ENCODE peak calls at places on chromosome 22, in seven cellular contexts. A is choroid plexus epithelial cell, Z is adrenal gland, Y is foreskin fibroblast, K is SK-N-SH, E is EL, O is GM06990. C is an unnamed sample.

GRCh38 chr22:50581950-50582561 is 593 bp downstream of the CHKB start:
- DNase-seq in A (peak), Z (peak), Y (no peak), K (no peak), E (peak), O (no peak), C (no peak)

GRCh38 chr22:46053563-46054090 is 76.7 kb upstream of the WNT7B start:
- DNase-seq in A (peak), Z (peak), Y (peak), K (peak), E (peak), O (peak), C (peak)

GRCh38 chr22:26573026-26573662 is 16.8 kb downstream of the TPST2 start:
- DNase-seq in A (no peak), Z (peak), Y (peak), K (no peak), E (no peak), O (no peak), C (no peak)

GRCh38 chr22:27687984-27688545 is 113.5 kb downstream of the MN1 start:
- DNase-seq in A (peak), Z (no peak), Y (no peak), K (no peak), E (no peak), O (no peak), C (peak)

GRCh38 chr22:23220485-23221350 is 40.4 kb downstream of the BCR start:
- DNase-seq in A (peak), Z (no peak), Y (peak), K (no peak), E (peak), O (peak), C (no peak)

GRCh38 chr22:35892192-35892591 is 136.4 kb downstream of the RBFOX2 start:
- DNase-seq in A (peak), Z (no peak), Y (peak), K (no peak), E (peak), O (no peak), C (no peak)

GRCh38 chr22:40714514-40714966 is 35.3 kb downstream of the MCHR1 start:
- DNase-seq in A (peak), Z (no peak), Y (no peak), K (no peak), E (no peak), O (no peak), C (peak)

GRCh38 chr22:22598144-22598543 is 39.1 kb upstream of the PRAME start:
- DNase-seq in A (no peak), Z (no peak), Y (no peak), K (no peak), E (no peak), O (no peak), C (no peak)

GRCh38 chr22:46905415-46905814 is 143.0 kb downstream of the TBC1D22A start:
- DNase-seq in A (no peak), Z (no peak), Y (no peak), K (no peak), E (no peak), O (no peak), C (no peak)

GRCh38 chr22:30453731-30454510 is 17.9 kb downstream of the SEC14L3 start:
- DNase-seq in A (peak), Z (no peak), Y (no peak), K (peak), E (peak), O (no peak), C (no peak)

GRCh38 chr22:22380098-22381030 is 128.2 kb downstream of the ZNF280B start:
- DNase-seq in A (no peak), Z (no peak), Y (no peak), K (peak), E (no peak), O (peak), C (no peak)

GRCh38 chr22:42520663-42521546 is 1.3 kb upstream of the RRP7A start:
- DNase-seq in A (no peak), Z (no peak), Y (no peak), K (no peak), E (no peak), O (no peak), C (peak)

GRCh38 chr22:29606320-29606719 is 2.9 kb downstream of the NF2 start:
- DNase-seq in A (no peak), Z (no peak), Y (no peak), K (no peak), E (no peak), O (no peak), C (no peak)

GRCh38 chr22:44289429-44290171 is 23.2 kb downstream of the SHISAL1 start:
- DNase-seq in A (peak), Z (no peak), Y (peak), K (peak), E (no peak), O (no peak), C (no peak)

GRCh38 chr22:20582520-20583361 is 75.3 kb downstream of the MED15 start:
- DNase-seq in A (no peak), Z (no peak), Y (no peak), K (no peak), E (no peak), O (no peak), C (no peak)

GRCh38 chr22:30890689-30891442 is 77.7 kb downstream of the MORC2 start:
- DNase-seq in A (peak), Z (peak), Y (no peak), K (peak), E (peak), O (no peak), C (peak)

GRCh38 chr22:37571258-37571991 is 8.5 kb downstream of the LGALS2 start:
- DNase-seq in A (no peak), Z (peak), Y (no peak), K (peak), E (peak), O (no peak), C (no peak)

GRCh38 chr22:19851291-19852176 is 3.1 kb downstream of the GNB1L start:
- DNase-seq in A (no peak), Z (no peak), Y (no peak), K (no peak), E (no peak), O (no peak), C (no peak)

GRCh38 chr22:26328221-26328620 is 100.8 kb upstream of the ASPHD2 start:
- DNase-seq in A (no peak), Z (no peak), Y (no peak), K (no peak), E (no peak), O (no peak), C (no peak)

GRCh38 chr22:39685336-39686177 is 115.0 kb downstream of the CACNA1I start:
- DNase-seq in A (no peak), Z (no peak), Y (no peak), K (no peak), E (no peak), O (no peak), C (no peak)

GRCh38 chr22:39336411-39336810 is 13.4 kb upstream of the SYNGR1 start:
- DNase-seq in A (no peak), Z (no peak), Y (no peak), K (no peak), E (no peak), O (no peak), C (no peak)

GRCh38 chr22:21933899-21934298 is 18.7 kb downstream of the PPM1F start:
- DNase-seq in A (no peak), Z (no peak), Y (no peak), K (no peak), E (no peak), O (no peak), C (no peak)

GRCh38 chr22:46791201-46791731 is 28.8 kb downstream of the TBC1D22A start:
- DNase-seq in A (peak), Z (peak), Y (peak), K (no peak), E (peak), O (no peak), C (peak)

GRCh38 chr22:36227806-36228205 is 11.5 kb downstream of the APOL2 start:
- DNase-seq in A (no peak), Z (peak), Y (no peak), K (no peak), E (no peak), O (no peak), C (no peak)